ENCODE peak calls at places on chromosomes 4 and X, in nine cellular contexts. One of them, this sample, is unnamed.

GRCh38 chr4:186808635-186809018 is 85.0 kb upstream of the FAT1 start:
- DNase-seq in body of pancreas: no peak
- DNase-seq in left ventricle myocardium inferior: no peak
- DNase-seq in Peyer's patch: no peak
- DNase-seq in retinal pigment epithelial cell: no peak
- DNase-seq in pancreas: no peak
- DNase-seq in thyroid gland: no peak
- DNase-seq in tibial nerve: no peak
- DNase-seq in lung: no peak
- DNase-seq in this sample: no peak

GRCh38 chrX:136574548-136574947 is 42.5 kb downstream of the VGLL1 start:
- DNase-seq in retinal pigment epithelial cell: no peak
- DNase-seq in thyroid gland: peak; percentile 2
- DNase-seq in body of pancreas: no peak
- DNase-seq in lung: no peak
- DNase-seq in tibial nerve: no peak
- DNase-seq in pancreas: no peak
- DNase-seq in Peyer's patch: no peak
- DNase-seq in left ventricle myocardium inferior: no peak
- DNase-seq in this sample: no peak

GRCh38 chr4:21655100-21655499 is 293.5 kb downstream of the KCNIP4 start:
- DNase-seq in body of pancreas: no peak
- DNase-seq in thyroid gland: no peak
- DNase-seq in Peyer's patch: no peak
- DNase-seq in tibial nerve: no peak
- DNase-seq in lung: no peak
- DNase-seq in left ventricle myocardium inferior: no peak
- DNase-seq in pancreas: no peak
- DNase-seq in retinal pigment epithelial cell: no peak
- DNase-seq in this sample: no peak

GRCh38 chrX:87064522-87064921 is 453.1 kb upstream of the KLHL4 start:
- DNase-seq in pancreas: no peak
- DNase-seq in Peyer's patch: no peak
- DNase-seq in lung: no peak
- DNase-seq in thyroid gland: no peak
- DNase-seq in left ventricle myocardium inferior: no peak
- DNase-seq in tibial nerve: no peak
- DNase-seq in body of pancreas: no peak
- DNase-seq in retinal pigment epithelial cell: no peak
- DNase-seq in this sample: no peak

GRCh38 chr4:55018521-55018920 is 106.9 kb downstream of the KDR start:
- DNase-seq in left ventricle myocardium inferior: no peak
- DNase-seq in retinal pigment epithelial cell: no peak
- DNase-seq in thyroid gland: no peak
- DNase-seq in lung: no peak
- DNase-seq in tibial nerve: no peak
- DNase-seq in body of pancreas: no peak
- DNase-seq in Peyer's patch: no peak
- DNase-seq in pancreas: no peak
- DNase-seq in this sample: no peak

GRCh38 chrX:69179380-69179911 is 14.2 kb upstream of the PJA1 start:
- DNase-seq in lung: no peak
- DNase-seq in retinal pigment epithelial cell: no peak
- DNase-seq in thyroid gland: peak; percentile 89
- DNase-seq in left ventricle myocardium inferior: no peak
- DNase-seq in Peyer's patch: no peak
- DNase-seq in pancreas: no peak
- DNase-seq in tibial nerve: no peak
- DNase-seq in body of pancreas: peak; percentile 26
- DNase-seq in this sample: peak; percentile 75

GRCh38 chr4:170008376-170008775 is 17.8 kb downstream of the MFAP3L start:
- DNase-seq in pancreas: no peak
- DNase-seq in retinal pigment epithelial cell: peak; percentile 64
- DNase-seq in body of pancreas: no peak
- DNase-seq in tibial nerve: no peak
- DNase-seq in left ventricle myocardium inferior: no peak
- DNase-seq in Peyer's patch: no peak
- DNase-seq in thyroid gland: peak; percentile 20
- DNase-seq in lung: no peak
- DNase-seq in this sample: no peak

GRCh38 chr4:72569719-72570235 is 756 bp upstream of the ADAMTS3 start:
- DNase-seq in thyroid gland: peak; percentile 13
- DNase-seq in left ventricle myocardium inferior: no peak
- DNase-seq in pancreas: no peak
- DNase-seq in retinal pigment epithelial cell: no peak
- DNase-seq in tibial nerve: no peak
- DNase-seq in body of pancreas: no peak
- DNase-seq in lung: no peak
- DNase-seq in Peyer's patch: no peak
- DNase-seq in this sample: no peak

GRCh38 chr4:188697217-188697616 is 558.0 kb downstream of the TRIML1 start:
- DNase-seq in left ventricle myocardium inferior: no peak
- DNase-seq in tibial nerve: no peak
- DNase-seq in lung: no peak
- DNase-seq in retinal pigment epithelial cell: no peak
- DNase-seq in thyroid gland: no peak
- DNase-seq in pancreas: no peak
- DNase-seq in body of pancreas: no peak
- DNase-seq in Peyer's patch: no peak
- DNase-seq in this sample: no peak

GRCh38 chr4:133969202-133969873 is 232.3 kb downstream of the PABPC4L start:
- DNase-seq in tibial nerve: no peak
- DNase-seq in lung: no peak
- DNase-seq in thyroid gland: no peak
- DNase-seq in Peyer's patch: no peak
- DNase-seq in pancreas: no peak
- DNase-seq in left ventricle myocardium inferior: no peak
- DNase-seq in retinal pigment epithelial cell: peak; percentile 71
- DNase-seq in body of pancreas: no peak
- DNase-seq in this sample: no peak

GRCh38 chr4:152605641-152606304 is 69.9 kb upstream of the FBXW7 start:
- DNase-seq in lung: no peak
- DNase-seq in pancreas: no peak
- DNase-seq in thyroid gland: no peak
- DNase-seq in left ventricle myocardium inferior: no peak
- DNase-seq in tibial nerve: no peak
- DNase-seq in retinal pigment epithelial cell: no peak
- DNase-seq in body of pancreas: peak; percentile 22
- DNase-seq in Peyer's patch: no peak
- DNase-seq in this sample: no peak

GRCh38 chr4:159227378-159227777 is 124.5 kb downstream of the RAPGEF2 start:
- DNase-seq in body of pancreas: no peak
- DNase-seq in lung: no peak
- DNase-seq in retinal pigment epithelial cell: no peak
- DNase-seq in Peyer's patch: no peak
- DNase-seq in left ventricle myocardium inferior: no peak
- DNase-seq in pancreas: no peak
- DNase-seq in tibial nerve: no peak
- DNase-seq in thyroid gland: no peak
- DNase-seq in this sample: no peak

GRCh38 chr4:159232465-159233106 is 129.7 kb downstream of the RAPGEF2 start:
- DNase-seq in pancreas: no peak
- DNase-seq in Peyer's patch: no peak
- DNase-seq in left ventricle myocardium inferior: no peak
- DNase-seq in tibial nerve: no peak
- DNase-seq in thyroid gland: no peak
- DNase-seq in retinal pigment epithelial cell: no peak
- DNase-seq in body of pancreas: no peak
- DNase-seq in lung: no peak
- DNase-seq in this sample: no peak

GRCh38 chr4:159229164-159229563 is 126.3 kb downstream of the RAPGEF2 start:
- DNase-seq in thyroid gland: no peak
- DNase-seq in retinal pigment epithelial cell: peak; percentile 80
- DNase-seq in Peyer's patch: no peak
- DNase-seq in body of pancreas: no peak
- DNase-seq in tibial nerve: no peak
- DNase-seq in lung: no peak
- DNase-seq in left ventricle myocardium inferior: no peak
- DNase-seq in pancreas: no peak
- DNase-seq in this sample: no peak

GRCh38 chr4:159224412-159224811 is 121.5 kb downstream of the RAPGEF2 start:
- DNase-seq in lung: no peak
- DNase-seq in Peyer's patch: no peak
- DNase-seq in left ventricle myocardium inferior: no peak
- DNase-seq in body of pancreas: no peak
- DNase-seq in retinal pigment epithelial cell: no peak
- DNase-seq in thyroid gland: no peak
- DNase-seq in tibial nerve: no peak
- DNase-seq in pancreas: no peak
- DNase-seq in this sample: no peak

DNA sequence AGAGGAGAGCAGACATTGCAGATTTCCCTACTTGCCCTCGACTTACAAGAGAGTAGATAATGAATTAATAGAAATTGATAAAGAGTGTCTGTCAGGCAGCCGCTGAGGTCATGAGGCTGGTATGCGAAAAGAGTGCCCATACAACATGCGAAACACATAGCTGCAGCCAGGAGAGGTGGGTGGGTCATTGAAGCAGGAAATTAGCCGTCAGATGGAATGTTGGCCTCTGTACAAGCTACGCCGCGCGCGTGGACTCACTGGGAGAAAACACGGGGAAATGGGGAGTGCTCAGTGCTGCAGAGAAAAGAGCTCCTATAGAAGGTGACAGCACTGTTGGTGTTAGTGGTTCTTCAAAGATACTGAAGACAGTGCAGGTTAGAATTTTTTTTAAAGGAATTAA is 125.1 kb downstream of the RAPGEF2 start:
- DNase-seq in retinal pigment epithelial cell: peak; percentile 74
- DNase-seq in thyroid gland: peak; percentile 91
- DNase-seq in Peyer's patch: peak; percentile 70
- DNase-seq in lung: peak; percentile 81
- DNase-seq in pancreas: peak; percentile 69
- DNase-seq in body of pancreas: peak; percentile 82
- DNase-seq in tibial nerve: peak; percentile 35
- DNase-seq in left ventricle myocardium inferior: peak; percentile 80
- DNase-seq in this sample: peak; percentile 35
- TF ChIP-seq CTCF in retinal pigment epithelial cell: peak; percentile 21
- TF ChIP-seq CTCF in thyroid gland: no peak
- TF ChIP-seq CTCF in Peyer's patch: peak; percentile 54
- TF ChIP-seq CTCF in lung: no peak
- TF ChIP-seq CTCF in pancreas: no peak
- TF ChIP-seq CTCF in body of pancreas: peak; percentile 63
- TF ChIP-seq CTCF in tibial nerve: no peak
- TF ChIP-seq CTCF in left ventricle myocardium inferior: peak; percentile 63
- TF ChIP-seq CTCF in this sample: no peak

GRCh38 chr4:1939664-1940509 is 68.7 kb downstream of the NSD2 start:
- DNase-seq in lung: no peak
- DNase-seq in pancreas: no peak
- DNase-seq in thyroid gland: no peak
- DNase-seq in Peyer's patch: no peak
- DNase-seq in retinal pigment epithelial cell: peak; percentile 54
- DNase-seq in body of pancreas: peak; percentile 80
- DNase-seq in tibial nerve: no peak
- DNase-seq in left ventricle myocardium inferior: no peak
- DNase-seq in this sample: no peak
- H3K4me3 ChIP-seq in lung: no peak overlapping the region
- H3K4me3 ChIP-seq in pancreas: no peak overlapping the region
- H3K4me3 ChIP-seq in thyroid gland: no peak overlapping the region
- H3K4me3 ChIP-seq in Peyer's patch: no peak overlapping the region
- H3K4me3 ChIP-seq in retinal pigment epithelial cell: no peak overlapping the region
- H3K4me3 ChIP-seq in body of pancreas: no peak overlapping the region
- H3K4me3 ChIP-seq in tibial nerve: no peak overlapping the region
- H3K4me3 ChIP-seq in left ventricle myocardium inferior: no peak overlapping the region
- H3K4me3 ChIP-seq in this sample: no peak overlapping the region

DNA sequence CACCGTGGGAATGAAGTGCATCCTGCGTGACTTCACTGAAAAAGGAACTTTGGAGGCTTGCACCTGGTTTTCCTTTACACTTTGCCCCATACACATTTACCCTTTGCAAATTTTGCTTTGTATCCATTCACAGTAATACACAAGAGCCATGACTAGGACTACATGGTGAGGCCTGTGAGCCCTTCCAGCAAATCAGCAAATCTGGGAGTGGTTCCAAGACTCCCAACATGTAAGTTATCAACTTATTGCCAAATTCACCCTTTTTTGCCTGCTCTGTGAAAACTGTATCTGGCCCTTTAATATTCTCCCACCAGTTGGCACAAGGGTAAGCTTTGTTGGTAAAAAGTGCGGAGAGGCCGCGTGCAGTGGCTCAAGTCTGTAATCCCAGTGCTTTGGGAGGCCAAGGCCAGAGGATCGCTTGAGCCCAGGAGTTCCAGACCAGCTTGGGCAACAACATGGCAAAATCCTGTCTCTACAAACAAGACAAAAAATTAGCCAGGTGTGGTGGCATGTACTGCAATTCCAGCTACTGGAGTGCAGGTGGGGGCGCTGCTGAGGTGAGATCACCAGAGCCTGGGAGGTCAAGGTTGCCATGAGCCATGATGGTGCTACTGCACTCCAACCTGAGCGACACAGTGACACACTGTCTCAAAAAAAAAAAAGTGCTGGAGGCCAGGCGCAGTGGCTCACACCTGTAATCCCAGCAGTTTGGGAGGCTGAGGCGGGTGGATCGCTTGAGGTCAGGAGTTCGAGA is 5.0 kb downstream of the PRMT9 start:
- DNase-seq in lung: no peak
- DNase-seq in pancreas: no peak
- DNase-seq in tibial nerve: no peak
- DNase-seq in thyroid gland: no peak
- DNase-seq in body of pancreas: no peak
- DNase-seq in Peyer's patch: no peak
- DNase-seq in left ventricle myocardium inferior: no peak
- DNase-seq in retinal pigment epithelial cell: peak; percentile 62
- DNase-seq in this sample: no peak
- TF ChIP-seq CTCF in lung: no peak
- TF ChIP-seq CTCF in pancreas: no peak
- TF ChIP-seq CTCF in tibial nerve: no peak
- TF ChIP-seq CTCF in thyroid gland: no peak
- TF ChIP-seq CTCF in body of pancreas: no peak
- TF ChIP-seq CTCF in Peyer's patch: no peak
- TF ChIP-seq CTCF in left ventricle myocardium inferior: no peak
- TF ChIP-seq CTCF in retinal pigment epithelial cell: peak; percentile 8
- TF ChIP-seq CTCF in this sample: no peak

GRCh38 chr4:183908284-183908683 is 3.2 kb downstream of the STOX2 start:
- DNase-seq in left ventricle myocardium inferior: no peak
- DNase-seq in body of pancreas: peak; percentile 13
- DNase-seq in tibial nerve: no peak
- DNase-seq in Peyer's patch: no peak
- DNase-seq in lung: no peak
- DNase-seq in retinal pigment epithelial cell: no peak
- DNase-seq in thyroid gland: no peak
- DNase-seq in pancreas: no peak
- DNase-seq in this sample: no peak

GRCh38 chr4:183905593-183906485 is 732 bp downstream of the STOX2 start:
- DNase-seq in pancreas: peak; percentile 75
- DNase-seq in thyroid gland: peak; percentile 52
- DNase-seq in left ventricle myocardium inferior: peak; percentile 44
- DNase-seq in body of pancreas: peak; percentile 52
- DNase-seq in tibial nerve: no peak
- DNase-seq in retinal pigment epithelial cell: peak; percentile 24
- DNase-seq in lung: peak; percentile 34
- DNase-seq in Peyer's patch: no peak
- DNase-seq in this sample: peak; percentile 79

GRCh38 chr4:183905081-183905592 is at the start of gene STOX2:
- DNase-seq in body of pancreas: peak; percentile 92
- DNase-seq in tibial nerve: peak; percentile 31
- DNase-seq in left ventricle myocardium inferior: peak; percentile 86
- DNase-seq in retinal pigment epithelial cell: peak; percentile 56
- DNase-seq in pancreas: peak; percentile 93
- DNase-seq in thyroid gland: peak; percentile 83
- DNase-seq in lung: peak; percentile 67
- DNase-seq in Peyer's patch: peak; percentile 53
- DNase-seq in this sample: peak; percentile 89

GRCh38 chr4:183906736-183907651 is 1.9 kb downstream of the STOX2 start:
- DNase-seq in thyroid gland: no peak
- DNase-seq in left ventricle myocardium inferior: no peak
- DNase-seq in lung: no peak
- DNase-seq in pancreas: peak; percentile 66
- DNase-seq in body of pancreas: no peak
- DNase-seq in retinal pigment epithelial cell: no peak
- DNase-seq in tibial nerve: no peak
- DNase-seq in Peyer's patch: no peak
- DNase-seq in this sample: peak; percentile 48

GRCh38 chr4:183906486-183906735 is 1.3 kb downstream of the STOX2 start:
- DNase-seq in lung: no peak
- DNase-seq in left ventricle myocardium inferior: no peak
- DNase-seq in tibial nerve: no peak
- DNase-seq in retinal pigment epithelial cell: no peak
- DNase-seq in body of pancreas: no peak
- DNase-seq in pancreas: no peak
- DNase-seq in thyroid gland: no peak
- DNase-seq in Peyer's patch: no peak
- DNase-seq in this sample: no peak
- H3K4me3 ChIP-seq in lung: peak overlapping the region; percentile 26
- H3K4me3 ChIP-seq in left ventricle myocardium inferior: peak overlapping the region; percentile 86
- H3K4me3 ChIP-seq in tibial nerve: peak overlapping the region; percentile 50
- H3K4me3 ChIP-seq in retinal pigment epithelial cell: peak overlapping the region; percentile 73
- H3K4me3 ChIP-seq in body of pancreas: peak overlapping the region; percentile 53
- H3K4me3 ChIP-seq in pancreas: peak overlapping the region; percentile 51
- H3K4me3 ChIP-seq in thyroid gland: no peak overlapping the region
- H3K4me3 ChIP-seq in Peyer's patch: peak overlapping the region; percentile 60
- H3K4me3 ChIP-seq in this sample: peak overlapping the region; percentile 70

This sample was measured in dorsolateral prefrontal cortex.